ENCODE peak calls at places on chromosomes 12 and 14, in seven cellular contexts. X is left lung, E is GDM1, T is NCI-H774, H is fibroblast of the aortic adventitia, Y is hippocampal formation, J is anterior cingulate cortex. R is an unnamed sample.

GRCh38 chr14:90785474-90785873 is 30.8 kb downstream of the TTC7B start:
- DNase-seq in J (peak; percentile 27), X (peak; percentile 62), Y (peak; percentile 41), E (peak; percentile 45), H (no peak), T (no peak), R (peak; percentile 64)

GRCh38 chr14:64973826-64974225 is 1.7 kb upstream of the RAB15 start:
- DNase-seq in X (no peak), E (no peak), T (no peak), J (no peak), H (no peak), Y (no peak), R (no peak)

GRCh38 chr12:21940972-21941521 is at the start of gene ABCC9:
- DNase-seq in J (peak; percentile 37), X (peak; percentile 59), Y (no peak), T (no peak), H (peak; percentile 59), E (no peak), R (no peak)

GRCh38 chr12:104011265-104011664 is 38.7 kb downstream of the GLT8D2 start:
- DNase-seq in Y (no peak), H (peak; percentile 89), X (no peak), T (no peak), J (no peak), E (no peak), R (no peak)

GRCh38 chr12:10982244-10982643 is 4.5 kb downstream of the TAS2R50 start:
- DNase-seq in E (no peak), Y (no peak), H (no peak), J (no peak), X (no peak), T (no peak), R (no peak)

GRCh38 chr14:68881396-68881795 is 88.5 kb upstream of the ZFP36L1 start:
- DNase-seq in H (no peak), Y (no peak), E (no peak), T (no peak), J (no peak), X (no peak), R (peak; percentile 16)

GRCh38 chr14:51342226-51342625 is 102.2 kb downstream of the TMX1 start:
- DNase-seq in T (peak; percentile 42), X (no peak), Y (no peak), E (no peak), J (no peak), H (peak; percentile 20), R (peak; percentile 41)

GRCh38 chr14:100146548-100147091 is 12.8 kb downstream of the DEGS2 start:
- DNase-seq in H (no peak), J (no peak), E (no peak), Y (no peak), X (no peak), T (no peak), R (peak; percentile 55)

GRCh38 chr14:69685217-69685616 is 73.8 kb downstream of the SUSD6 start:
- DNase-seq in X (no peak), Y (no peak), T (no peak), J (no peak), E (no peak), H (no peak), R (peak; percentile 66)

GRCh38 chr14:92719421-92719820 is 29.0 kb downstream of the LGMN start:
- DNase-seq in E (no peak), X (no peak), Y (no peak), T (no peak), H (peak; percentile 76), J (no peak), R (no peak)

GRCh38 chr12:52402873-52403510 is 3.1 kb downstream of the KRT82 start:
- DNase-seq in J (no peak), E (no peak), T (no peak), Y (no peak), H (no peak), X (no peak), R (peak; percentile 21)

GRCh38 chr12:2803635-2804380 is 8.7 kb upstream of the ITFG2 start:
- DNase-seq in J (no peak), X (no peak), T (no peak), H (no peak), Y (no peak), E (no peak), R (no peak)

GRCh38 chr12:47785887-47786661 is 13.0 kb downstream of the SLC48A1 start:
- DNase-seq in H (no peak), Y (no peak), J (no peak), T (no peak), E (no peak), X (no peak), R (no peak)

GRCh38 chr14:54669759-54670630 is 103.1 kb downstream of the SAMD4A start:
- DNase-seq in T (no peak), H (peak; percentile 56), X (no peak), E (no peak), J (no peak), Y (no peak), R (no peak)

GRCh38 chr12:57148469-57149308 is 1.3 kb upstream of the LRP1-AS start:
- DNase-seq in T (no peak), X (peak; percentile 79), H (peak; percentile 87), E (no peak), Y (no peak), J (peak; percentile 4), R (no peak)

R was measured in NCI-H69.